ENCODE peak calls at places on chromosome 18, in six cellular contexts. M, Q, H, U, E and Y are unnamed samples.
A peak's percentile ranks its signal among the peaks of the same experiment; 100 is the strongest.

GRCh38 chr18:9101730-9102390 is 639 bp upstream of the NDUFV2 start:
- DNase-seq in E (no peak), U (peak; percentile 36), Q (peak; percentile 23), M (no peak), H (peak; percentile 38), Y (peak; percentile 40)

GRCh38 chr18:79657342-79657996 is 22.1 kb upstream of the CTDP1 start:
- DNase-seq in E (no peak), U (no peak), H (no peak), Q (no peak), M (no peak), Y (no peak)

GRCh38 chr18:34697891-34698290 is 12.2 kb upstream of the DTNA start:
- DNase-seq in E (no peak), H (no peak), Q (no peak), U (no peak), M (no peak), Y (no peak)

GRCh38 chr18:6561029-6561861 is 146.5 kb upstream of the L3MBTL4 start:
- DNase-seq in Q (no peak), H (no peak), M (no peak), U (peak; percentile 10), E (no peak), Y (no peak)

GRCh38 chr18:64919971-64920370 is 771.1 kb upstream of the LINC00305 start:
- DNase-seq in Q (no peak), U (no peak), M (no peak), H (no peak), E (no peak), Y (no peak)

GRCh38 chr18:8283901-8284585 is 325.2 kb upstream of the RAB12 start:
- DNase-seq in E (no peak), U (no peak), H (no peak), Q (no peak), M (no peak), Y (no peak)

GRCh38 chr18:35050638-35051287 is 9.6 kb downstream of the MAPRE2 start:
- DNase-seq in E (no peak), U (no peak), H (no peak), M (no peak), Q (no peak), Y (no peak)

GRCh38 chr18:76383636-76384035 is 111.4 kb downstream of the ZNF516 start:
- DNase-seq in H (no peak), E (no peak), Q (no peak), U (no peak), M (no peak), Y (peak; percentile 19)

GRCh38 chr18:3449702-3450357 is at the start of gene TGIF1:
- DNase-seq in H (no peak), U (peak; percentile 77), M (no peak), Q (no peak), E (no peak), Y (peak; percentile 86)

GRCh38 chr18:61833387-61833786 is 59.4 kb downstream of the RNF152 start:
- DNase-seq in H (peak; percentile 28), U (no peak), M (no peak), Q (peak; percentile 24), E (no peak), Y (no peak)

GRCh38 chr18:36692909-36693308 is 135.9 kb downstream of the TPGS2 start:
- DNase-seq in Q (no peak), H (no peak), E (no peak), M (no peak), U (no peak), Y (no peak)

GRCh38 chr18:41457730-41458129 is 497.3 kb upstream of the PIK3C3 start:
- DNase-seq in Q (no peak), M (no peak), E (no peak), H (no peak), U (no peak), Y (peak; percentile 17)

GRCh38 chr18:79796531-79797390 is 977 bp upstream of the KCNG2 start:
- DNase-seq in Q (no peak), H (no peak), M (no peak), U (peak; percentile 20), E (no peak), Y (no peak)

GRCh38 chr18:43589611-43590151 is 312.4 kb upstream of the SYT4 start:
- DNase-seq in M (no peak), H (no peak), U (no peak), Q (no peak), E (no peak), Y (peak; percentile 51)

GRCh38 chr18:2979871-2980606 is 32.9 kb downstream of the LPIN2 start:
- DNase-seq in H (no peak), U (no peak), Q (no peak), E (no peak), M (no peak), Y (peak; percentile 51)

GRCh38 chr18:7696846-7697245 is 129.7 kb downstream of the PTPRM start:
- DNase-seq in U (no peak), M (no peak), E (no peak), H (no peak), Q (no peak), Y (no peak)

GRCh38 chr18:43265465-43265864 is 11.8 kb downstream of the SYT4 start:
- DNase-seq in M (no peak), E (no peak), H (no peak), U (no peak), Q (no peak), Y (no peak)

GRCh38 chr18:63887424-63887823 is at the start of gene SERPINB2:
- DNase-seq in E (no peak), U (no peak), Q (no peak), M (no peak), H (no peak), Y (no peak)

GRCh38 chr18:35127201-35127600 is 86.0 kb downstream of the MAPRE2 start:
- DNase-seq in U (no peak), H (no peak), Q (no peak), E (no peak), M (peak; percentile 8), Y (no peak)

GRCh38 chr18:9771977-9772660 is 64.0 kb downstream of the RAB31 start:
- DNase-seq in E (no peak), M (no peak), Q (no peak), U (no peak), H (no peak), Y (peak; percentile 44)

GRCh38 chr18:478679-479078 is 21.8 kb downstream of the COLEC12 start:
- DNase-seq in U (no peak), Q (no peak), H (no peak), M (no peak), E (no peak), Y (no peak)

GRCh38 chr18:475202-475624 is 25.3 kb downstream of the COLEC12 start:
- DNase-seq in M (no peak), H (peak; percentile 70), U (peak; percentile 29), Q (no peak), E (no peak), Y (no peak)

GRCh38 chr18:477565-477964 is 22.9 kb downstream of the COLEC12 start:
- DNase-seq in Q (no peak), E (no peak), M (no peak), U (no peak), H (no peak), Y (peak; percentile 51)

GRCh38 chr18:474416-474815 is 26.1 kb downstream of the COLEC12 start:
- DNase-seq in U (no peak), E (no peak), Q (no peak), M (no peak), H (no peak), Y (no peak)

DNA sequence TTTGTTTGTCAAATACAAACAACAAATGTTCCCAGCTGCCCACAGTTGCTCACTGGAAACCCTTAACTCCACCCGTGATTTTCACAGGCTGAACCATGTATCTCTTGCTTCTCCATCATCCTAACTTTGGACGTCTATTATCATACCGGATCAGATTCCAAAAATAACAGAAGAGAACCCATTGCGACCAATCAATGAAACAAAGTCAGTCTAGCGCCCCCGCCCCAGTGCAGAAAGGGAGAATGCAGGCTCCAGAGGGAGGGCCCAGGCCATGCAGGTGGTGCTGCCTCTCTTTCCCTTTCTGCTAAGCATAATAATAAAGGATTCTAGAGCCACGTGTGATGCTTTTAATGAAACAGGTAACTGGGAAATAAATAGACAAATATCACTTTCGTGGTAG is 24.1 kb downstream of the COLEC12 start:
- DNase-seq in Q (no peak), E (no peak), U (no peak), M (no peak), H (no peak), Y (no peak)
- TF ChIP-seq CTCF in Q (no peak), E (no peak), U (no peak), M (no peak), H (no peak), Y (no peak)

DNA sequence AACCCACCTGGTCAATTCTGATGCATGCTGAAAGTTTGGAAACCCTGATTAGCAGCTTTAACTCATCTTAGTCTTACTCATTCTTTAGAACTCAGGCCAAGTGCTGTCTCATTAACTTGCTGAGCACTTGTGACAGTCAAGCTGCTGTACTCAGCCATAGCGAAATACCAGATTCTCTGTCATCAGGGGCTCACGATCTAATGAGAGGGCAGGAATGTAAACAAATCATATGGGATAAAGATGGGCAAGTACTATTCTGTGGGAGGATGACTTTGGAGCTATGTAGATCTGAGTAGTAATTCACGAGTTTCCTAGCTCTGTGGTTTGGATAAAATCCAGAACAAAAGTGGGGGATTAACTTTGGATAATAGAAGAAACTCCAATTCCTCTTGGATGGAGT is 376.6 kb downstream of the HRH4 start:
- DNase-seq in E (no peak), M (no peak), Q (peak; percentile 45), U (no peak), H (peak; percentile 72), Y (no peak)
- TF ChIP-seq CTCF in E (no peak), M (no peak), Q (no peak), U (no peak), H (no peak), Y (no peak)

GRCh38 chr18:44968336-44968735 is 287.6 kb downstream of the SETBP1 start:
- DNase-seq in H (no peak), Q (no peak), M (no peak), E (no peak), U (no peak), Y (no peak)

GRCh38 chr18:44969214-44969842 is 288.6 kb downstream of the SETBP1 start:
- DNase-seq in Q (no peak), M (no peak), U (no peak), E (no peak), H (no peak), Y (no peak)

GRCh38 chr18:44977856-44978255 is 297.2 kb downstream of the SETBP1 start:
- DNase-seq in E (no peak), M (no peak), H (no peak), Q (no peak), U (no peak), Y (no peak)

GRCh38 chr18:44974174-44974573 is 293.5 kb downstream of the SETBP1 start:
- DNase-seq in H (no peak), E (no peak), Q (no peak), U (no peak), M (no peak), Y (no peak)

GRCh38 chr18:44973282-44973681 is 292.6 kb downstream of the SETBP1 start:
- DNase-seq in Q (no peak), E (no peak), U (no peak), M (no peak), H (no peak), Y (no peak)
- TF ChIP-seq CTCF in Q (peak; percentile 33), E (peak; percentile 27), U (peak; percentile 22), M (no peak), H (peak; percentile 6), Y (no peak)

DNA sequence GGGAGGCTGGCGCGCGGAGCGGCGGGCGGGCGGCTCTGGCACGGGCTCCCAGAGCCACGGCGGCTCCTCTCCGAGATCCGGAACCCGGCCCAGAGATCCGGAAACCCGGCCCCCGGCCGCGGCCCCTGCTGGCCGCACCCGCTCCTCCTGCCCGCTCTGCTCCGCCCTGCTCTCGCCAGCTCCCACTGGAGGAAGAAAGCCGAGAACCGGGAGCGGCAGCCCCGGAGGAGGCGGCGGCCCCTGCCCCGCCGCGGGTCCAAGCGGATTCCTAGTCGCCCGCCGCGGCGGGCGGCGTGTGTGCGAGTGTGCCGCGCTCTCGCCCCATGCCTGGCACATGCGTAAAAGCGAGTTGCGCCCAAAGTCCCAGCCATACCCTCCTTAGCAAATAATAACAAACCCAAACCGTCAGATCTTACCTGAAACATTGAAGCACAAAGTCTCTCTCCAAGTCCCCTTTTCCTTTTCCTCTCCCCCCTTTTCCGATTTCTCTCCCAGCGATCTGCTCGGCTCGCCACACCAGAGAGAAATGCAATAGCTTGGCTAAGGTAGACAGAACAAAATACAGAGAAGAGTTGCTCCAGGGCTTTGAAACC is 108.7 kb upstream of the KCTD1 start:
- DNase-seq in U (peak; percentile 74), E (no peak), M (peak; percentile 64), Q (no peak), H (no peak), Y (peak; percentile 66)
- TF ChIP-seq CTCF in U (peak; percentile 30), E (peak; percentile 28), M (peak; percentile 4), Q (peak; percentile 31), H (peak; percentile 52), Y (peak; percentile 10)